ENCODE peak calls at places on chromosomes 16 and 17, in nine cellular contexts. One of them, this sample, is unnamed. For H3K9me3, the result is how much of the 10 kb centered on the place peaks cover.

GRCh38 chr17:75894049-75894742 is 2.6 kb downstream of the TRIM65 start:
- DNase-seq in tibial artery: no peak
- DNase-seq in GM23248: no peak
- DNase-seq in mucosa of descending colon: no peak
- DNase-seq in neuronal stem cell: no peak
- DNase-seq in Peyer's patch: peak
- DNase-seq in thoracic aorta: no peak
- DNase-seq in AG04450: no peak
- DNase-seq in HCT116: no peak
- DNase-seq in this sample: no peak

GRCh38 chr17:19727466-19728113 is 11.2 kb upstream of the SLC47A2 start:
- DNase-seq in tibial artery: peak
- DNase-seq in HCT116: no peak
- DNase-seq in neuronal stem cell: no peak
- DNase-seq in Peyer's patch: no peak
- DNase-seq in AG04450: peak
- DNase-seq in mucosa of descending colon: peak
- DNase-seq in GM23248: peak
- DNase-seq in thoracic aorta: peak
- DNase-seq in this sample: no peak

GRCh38 chr17:68783861-68784260 is 171.3 kb downstream of the ABCA8 start:
- DNase-seq in HCT116: no peak
- DNase-seq in AG04450: no peak
- DNase-seq in tibial artery: no peak
- DNase-seq in mucosa of descending colon: no peak
- DNase-seq in GM23248: no peak
- DNase-seq in thoracic aorta: no peak
- DNase-seq in neuronal stem cell: no peak
- DNase-seq in Peyer's patch: no peak
- DNase-seq in this sample: no peak

GRCh38 chr17:8366231-8366630 is 10.3 kb downstream of the KRABD2 start:
- DNase-seq in Peyer's patch: no peak
- DNase-seq in GM23248: peak
- DNase-seq in tibial artery: no peak
- DNase-seq in mucosa of descending colon: no peak
- DNase-seq in thoracic aorta: no peak
- DNase-seq in HCT116: no peak
- DNase-seq in AG04450: peak
- DNase-seq in neuronal stem cell: no peak
- DNase-seq in this sample: no peak

GRCh38 chr16:85138825-85139627 is 26.8 kb upstream of the CIBAR2 start:
- DNase-seq in mucosa of descending colon: no peak
- DNase-seq in thoracic aorta: no peak
- DNase-seq in GM23248: no peak
- DNase-seq in AG04450: no peak
- DNase-seq in neuronal stem cell: no peak
- DNase-seq in Peyer's patch: no peak
- DNase-seq in tibial artery: no peak
- DNase-seq in HCT116: no peak
- DNase-seq in this sample: no peak

GRCh38 chr16:64019339-64019738 is 1102.5 kb downstream of the CDH11 start:
- DNase-seq in thoracic aorta: no peak
- DNase-seq in tibial artery: no peak
- DNase-seq in GM23248: no peak
- DNase-seq in Peyer's patch: no peak
- DNase-seq in mucosa of descending colon: no peak
- DNase-seq in HCT116: no peak
- DNase-seq in AG04450: no peak
- DNase-seq in neuronal stem cell: no peak
- DNase-seq in this sample: no peak

GRCh38 chr17:6413073-6413472 is 21.8 kb downstream of the AIPL1 start:
- DNase-seq in thoracic aorta: no peak
- DNase-seq in mucosa of descending colon: no peak
- DNase-seq in neuronal stem cell: no peak
- DNase-seq in HCT116: peak
- DNase-seq in tibial artery: no peak
- DNase-seq in GM23248: peak
- DNase-seq in Peyer's patch: no peak
- DNase-seq in AG04450: no peak
- DNase-seq in this sample: peak

GRCh38 chr17:47730681-47731080 is 2.4 kb upstream of the TBX21 start:
- DNase-seq in mucosa of descending colon: no peak
- DNase-seq in thoracic aorta: no peak
- DNase-seq in HCT116: no peak
- DNase-seq in neuronal stem cell: no peak
- DNase-seq in GM23248: no peak
- DNase-seq in AG04450: no peak
- DNase-seq in tibial artery: no peak
- DNase-seq in Peyer's patch: no peak
- DNase-seq in this sample: no peak

GRCh38 chr16:26189496-26190005 is 497.8 kb downstream of the HS3ST4 start:
- DNase-seq in tibial artery: no peak
- DNase-seq in HCT116: no peak
- DNase-seq in Peyer's patch: no peak
- DNase-seq in AG04450: no peak
- DNase-seq in GM23248: no peak
- DNase-seq in mucosa of descending colon: no peak
- DNase-seq in thoracic aorta: no peak
- DNase-seq in neuronal stem cell: no peak
- DNase-seq in this sample: no peak

GRCh38 chr17:19646788-19647696 is 1.5 kb upstream of the ALDH3A2 start:
- DNase-seq in tibial artery: no peak
- DNase-seq in neuronal stem cell: no peak
- DNase-seq in mucosa of descending colon: no peak
- DNase-seq in thoracic aorta: no peak
- DNase-seq in HCT116: peak
- DNase-seq in GM23248: peak
- DNase-seq in AG04450: no peak
- DNase-seq in Peyer's patch: no peak
- DNase-seq in this sample: no peak

GRCh38 chr17:47604268-47604927 is 45.3 kb upstream of the KPNB1 start:
- DNase-seq in thoracic aorta: no peak
- DNase-seq in AG04450: peak
- DNase-seq in Peyer's patch: no peak
- DNase-seq in tibial artery: peak
- DNase-seq in neuronal stem cell: no peak
- DNase-seq in GM23248: peak
- DNase-seq in HCT116: no peak
- DNase-seq in mucosa of descending colon: no peak
- DNase-seq in this sample: peak

GRCh38 chr16:87971933-87972332 is 20.7 kb downstream of the BANP start:
- DNase-seq in GM23248: peak
- DNase-seq in Peyer's patch: no peak
- DNase-seq in HCT116: no peak
- DNase-seq in neuronal stem cell: no peak
- DNase-seq in AG04450: no peak
- DNase-seq in mucosa of descending colon: no peak
- DNase-seq in thoracic aorta: no peak
- DNase-seq in tibial artery: no peak
- DNase-seq in this sample: no peak

GRCh38 chr17:64736804-64737492 is 74.8 kb upstream of the SMURF2 start:
- DNase-seq in thoracic aorta: no peak
- DNase-seq in GM23248: peak
- DNase-seq in HCT116: peak
- DNase-seq in AG04450: peak
- DNase-seq in mucosa of descending colon: peak
- DNase-seq in Peyer's patch: peak
- DNase-seq in neuronal stem cell: no peak
- DNase-seq in tibial artery: no peak
- DNase-seq in this sample: peak

GRCh38 chr17:41966453-41967140 is at the start of gene CNP:
- DNase-seq in GM23248: peak
- DNase-seq in mucosa of descending colon: peak
- DNase-seq in AG04450: peak
- DNase-seq in thoracic aorta: peak
- DNase-seq in neuronal stem cell: peak
- DNase-seq in HCT116: peak
- DNase-seq in tibial artery: peak
- DNase-seq in Peyer's patch: peak
- DNase-seq in this sample: peak

GRCh38 chr16:31880322-31880979 is 6.8 kb downstream of the ZNF267 start:
- DNase-seq in AG04450: no peak
- DNase-seq in thoracic aorta: no peak
- DNase-seq in tibial artery: no peak
- DNase-seq in mucosa of descending colon: no peak
- DNase-seq in neuronal stem cell: no peak
- DNase-seq in GM23248: peak
- DNase-seq in HCT116: no peak
- DNase-seq in Peyer's patch: no peak
- DNase-seq in this sample: no peak

GRCh38 chr16:65323655-65324237 is 201.9 kb upstream of the CDH11 start:
- DNase-seq in neuronal stem cell: no peak
- DNase-seq in HCT116: no peak
- DNase-seq in Peyer's patch: no peak
- DNase-seq in mucosa of descending colon: no peak
- DNase-seq in thoracic aorta: no peak
- DNase-seq in tibial artery: no peak
- DNase-seq in AG04450: no peak
- DNase-seq in GM23248: no peak
- DNase-seq in this sample: no peak

GRCh38 chr17:79950306-79950705 is 85.4 kb downstream of the TBC1D16 start:
- DNase-seq in mucosa of descending colon: no peak
- DNase-seq in tibial artery: no peak
- DNase-seq in HCT116: no peak
- DNase-seq in AG04450: no peak
- DNase-seq in Peyer's patch: peak
- DNase-seq in thoracic aorta: no peak
- DNase-seq in GM23248: no peak
- DNase-seq in neuronal stem cell: peak
- DNase-seq in this sample: no peak
- H3K9me3 ChIP-seq in mucosa of descending colon: under half
- H3K9me3 ChIP-seq in tibial artery: under half
- H3K9me3 ChIP-seq in HCT116: under half
- H3K9me3 ChIP-seq in AG04450: under half
- H3K9me3 ChIP-seq in Peyer's patch: under half
- H3K9me3 ChIP-seq in thoracic aorta: under half
- H3K9me3 ChIP-seq in GM23248: under half
- H3K9me3 ChIP-seq in neuronal stem cell: under half
- H3K9me3 ChIP-seq in this sample: under half

GRCh38 chr17:27158390-27158789 is 135.5 kb upstream of the WSB1 start:
- DNase-seq in mucosa of descending colon: no peak
- DNase-seq in tibial artery: no peak
- DNase-seq in GM23248: no peak
- DNase-seq in AG04450: no peak
- DNase-seq in thoracic aorta: no peak
- DNase-seq in Peyer's patch: peak
- DNase-seq in neuronal stem cell: no peak
- DNase-seq in HCT116: no peak
- DNase-seq in this sample: no peak
- H3K9me3 ChIP-seq in mucosa of descending colon: under half
- H3K9me3 ChIP-seq in tibial artery: under half
- H3K9me3 ChIP-seq in GM23248: under half
- H3K9me3 ChIP-seq in AG04450: under half
- H3K9me3 ChIP-seq in thoracic aorta: under half
- H3K9me3 ChIP-seq in Peyer's patch: under half
- H3K9me3 ChIP-seq in neuronal stem cell: under half
- H3K9me3 ChIP-seq in HCT116: under half
- H3K9me3 ChIP-seq in this sample: under half

GRCh38 chr17:22695228-22695619 is 1002.9 kb downstream of the KCNJ18 start:
- DNase-seq in AG04450: no peak
- DNase-seq in neuronal stem cell: no peak
- DNase-seq in thoracic aorta: no peak
- DNase-seq in GM23248: no peak
- DNase-seq in Peyer's patch: no peak
- DNase-seq in mucosa of descending colon: no peak
- DNase-seq in tibial artery: no peak
- DNase-seq in HCT116: no peak
- DNase-seq in this sample: no peak

GRCh38 chr17:22692801-22693171 is 1000.5 kb downstream of the KCNJ18 start:
- DNase-seq in Peyer's patch: no peak
- DNase-seq in mucosa of descending colon: no peak
- DNase-seq in tibial artery: no peak
- DNase-seq in GM23248: no peak
- DNase-seq in neuronal stem cell: no peak
- DNase-seq in HCT116: no peak
- DNase-seq in AG04450: no peak
- DNase-seq in thoracic aorta: no peak
- DNase-seq in this sample: no peak

GRCh38 chr17:22694362-22695227 is 1002.3 kb downstream of the KCNJ18 start:
- DNase-seq in AG04450: no peak
- DNase-seq in tibial artery: no peak
- DNase-seq in mucosa of descending colon: no peak
- DNase-seq in thoracic aorta: no peak
- DNase-seq in Peyer's patch: no peak
- DNase-seq in neuronal stem cell: no peak
- DNase-seq in HCT116: no peak
- DNase-seq in GM23248: no peak
- DNase-seq in this sample: no peak

DNA sequence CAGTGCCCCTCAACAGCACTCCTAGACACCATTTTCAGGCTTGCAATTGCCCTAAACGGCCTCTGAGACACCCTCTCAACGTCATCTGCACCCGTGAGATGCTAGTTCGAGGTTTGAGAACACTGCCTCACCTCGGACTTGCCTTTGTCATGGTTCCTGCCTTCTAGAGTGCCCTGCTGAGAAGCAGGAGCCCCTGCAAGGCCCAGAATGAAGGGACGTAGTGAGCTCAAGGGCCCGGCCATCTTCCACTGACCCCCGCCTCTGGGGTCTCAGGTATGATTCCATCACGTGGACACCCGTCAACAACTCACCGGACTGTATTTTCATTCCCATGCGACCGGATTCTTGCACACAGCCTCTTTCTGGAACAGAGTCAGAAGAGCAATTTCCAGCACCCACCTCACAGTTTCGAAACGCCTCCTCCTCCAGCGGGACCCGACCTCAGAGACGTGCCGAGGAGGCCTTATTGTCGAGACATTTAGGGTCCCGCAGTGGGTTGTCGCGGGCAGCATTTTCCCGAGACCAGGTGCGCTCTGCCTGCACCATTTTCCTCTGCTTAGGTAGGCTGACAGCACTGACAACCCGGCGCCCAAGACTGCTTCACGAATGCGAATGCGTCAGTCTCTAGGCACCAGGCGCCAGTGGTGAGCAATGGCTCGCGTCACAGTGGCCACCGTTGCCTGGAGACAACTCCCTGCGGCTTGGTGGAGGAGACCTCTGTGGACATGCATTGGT is 999.9 kb downstream of the KCNJ18 start:
- DNase-seq in tibial artery: no peak
- DNase-seq in HCT116: no peak
- DNase-seq in thoracic aorta: no peak
- DNase-seq in neuronal stem cell: no peak
- DNase-seq in GM23248: no peak
- DNase-seq in Peyer's patch: no peak
- DNase-seq in AG04450: no peak
- DNase-seq in mucosa of descending colon: no peak
- DNase-seq in this sample: no peak
- H3K9me3 ChIP-seq in tibial artery: under half
- H3K9me3 ChIP-seq in HCT116: under half
- H3K9me3 ChIP-seq in thoracic aorta: under half
- H3K9me3 ChIP-seq in neuronal stem cell: under half
- H3K9me3 ChIP-seq in GM23248: under half
- H3K9me3 ChIP-seq in Peyer's patch: under half
- H3K9me3 ChIP-seq in AG04450: under half
- H3K9me3 ChIP-seq in mucosa of descending colon: half or more
- H3K9me3 ChIP-seq in this sample: under half

DNA sequence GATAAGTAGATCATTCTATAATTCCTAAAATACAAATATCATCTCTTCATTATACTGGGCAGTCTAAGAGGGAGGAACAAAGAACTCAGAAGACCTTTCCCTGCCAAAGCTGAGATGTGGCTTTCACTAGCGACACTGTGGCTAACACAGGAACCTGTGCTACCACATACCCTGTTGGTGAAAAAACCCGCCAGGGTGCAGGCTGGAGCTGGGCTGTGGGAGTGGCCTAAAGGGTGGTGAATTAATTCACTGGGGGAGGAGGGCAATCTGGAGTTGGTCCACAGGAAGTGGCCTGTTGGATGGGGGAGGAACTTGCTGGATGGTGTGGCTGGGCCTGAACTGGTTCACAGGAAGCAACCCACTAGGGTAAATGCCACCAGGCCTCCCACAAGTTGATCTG is 7.4 kb downstream of the ZNF594 start:
- DNase-seq in HCT116: no peak
- DNase-seq in thoracic aorta: no peak
- DNase-seq in tibial artery: no peak
- DNase-seq in AG04450: no peak
- DNase-seq in GM23248: no peak
- DNase-seq in Peyer's patch: no peak
- DNase-seq in neuronal stem cell: no peak
- DNase-seq in mucosa of descending colon: no peak
- DNase-seq in this sample: no peak
- H3K9me3 ChIP-seq in HCT116: half or more
- H3K9me3 ChIP-seq in thoracic aorta: half or more
- H3K9me3 ChIP-seq in tibial artery: half or more
- H3K9me3 ChIP-seq in AG04450: half or more
- H3K9me3 ChIP-seq in GM23248: under half
- H3K9me3 ChIP-seq in Peyer's patch: half or more
- H3K9me3 ChIP-seq in neuronal stem cell: half or more
- H3K9me3 ChIP-seq in mucosa of descending colon: half or more
- H3K9me3 ChIP-seq in this sample: half or more